ENCODE peak calls at places on chromosomes 16 and 17, in seven cellular contexts. O is GM23248, F is body of pancreas, G is heart left ventricle, Q is keratinocyte, R is uterus, Y is ovary. S is an unnamed sample. For H3K4me1, the result is how much of the 10 kb centered on the place peaks cover.

GRCh38 chr17:74012465-74012864 is 191.0 kb upstream of the RPL38 start:
- DNase-seq in O (no peak), F (no peak), G (no peak), Q (no peak), R (no peak), Y (no peak), S (no peak)

GRCh38 chr17:9924735-9925191 is 19.7 kb upstream of the RCVRN start:
- DNase-seq in O (peak), F (no peak), G (no peak), Q (peak), R (no peak), Y (peak), S (peak)

GRCh38 chr16:89489731-89490385 is 503 bp downstream of the ANKRD11 start:
- DNase-seq in O (no peak), F (no peak), G (no peak), Q (no peak), R (peak), Y (peak), S (no peak)

GRCh38 chr16:31411024-31411845 is 16.9 kb downstream of the COX6A2 start:
- DNase-seq in O (peak), F (no peak), G (no peak), Q (no peak), R (no peak), Y (no peak), S (no peak)

GRCh38 chr16:75099738-75100615 is 16.6 kb downstream of the LDHD start:
- DNase-seq in O (no peak), F (no peak), G (peak), Q (no peak), R (no peak), Y (no peak), S (no peak)

GRCh38 chr17:59513934-59514841 is 51.2 kb upstream of the DHX40 start:
- DNase-seq in O (peak), F (peak), G (peak), Q (no peak), R (peak), Y (peak), S (peak)

GRCh38 chr16:5018791-5019190 is 14.9 kb downstream of the NAGPA start:
- DNase-seq in O (no peak), F (no peak), G (no peak), Q (no peak), R (no peak), Y (peak), S (peak)

GRCh38 chr17:31753011-31753410 is 106.0 kb downstream of the COPRS start:
- DNase-seq in O (no peak), F (no peak), G (no peak), Q (no peak), R (no peak), Y (no peak), S (no peak)

GRCh38 chr16:85083051-85083639 is 29.1 kb downstream of the CIBAR2 start:
- DNase-seq in O (no peak), F (no peak), G (no peak), Q (no peak), R (no peak), Y (no peak), S (no peak)

GRCh38 chr17:56440391-56440790 is 153.1 kb upstream of the NOG start:
- DNase-seq in O (peak), F (no peak), G (no peak), Q (no peak), R (no peak), Y (no peak), S (no peak)

GRCh38 chr16:53768593-53768992 is 64.6 kb downstream of the FTO start:
- DNase-seq in O (peak), F (no peak), G (no peak), Q (no peak), R (no peak), Y (no peak), S (no peak)

GRCh38 chr16:64309398-64310110 is 812.3 kb downstream of the CDH11 start:
- DNase-seq in O (no peak), F (no peak), G (no peak), Q (no peak), R (no peak), Y (no peak), S (no peak)

GRCh38 chr16:88387941-88388627 is 5.3 kb downstream of the ZNF469 start:
- DNase-seq in O (peak), F (peak), G (peak), Q (peak), R (no peak), Y (no peak), S (peak)

GRCh38 chr17:40323731-40324650 is 15.0 kb downstream of the RARA start:
- DNase-seq in O (peak), F (peak), G (peak), Q (no peak), R (no peak), Y (peak), S (peak)

GRCh38 chr16:3515897-3516296 is 15.1 kb downstream of the CLUAP1 start:
- DNase-seq in O (no peak), F (no peak), G (no peak), Q (no peak), R (no peak), Y (no peak), S (no peak)

GRCh38 chr16:28202147-28202746 is 9.5 kb downstream of the XPO6 start:
- DNase-seq in O (no peak), F (no peak), G (no peak), Q (no peak), R (no peak), Y (no peak), S (no peak)

GRCh38 chr16:3945751-3946603 is 65.5 kb upstream of the CREBBP start:
- DNase-seq in O (peak), F (peak), G (peak), Q (no peak), R (no peak), Y (peak), S (peak)

GRCh38 chr17:40341808-40342574 is 22.5 kb downstream of the GJD3 start:
- DNase-seq in O (peak), F (peak), G (peak), Q (no peak), R (peak), Y (peak), S (peak)

GRCh38 chr16:8931864-8932263 is 31.8 kb downstream of the USP7 start:
- DNase-seq in O (peak), F (peak), G (peak), Q (no peak), R (peak), Y (peak), S (peak)

GRCh38 chr16:86725401-86725800 is 147.1 kb downstream of the FOXL1 start:
- DNase-seq in O (peak), F (no peak), G (no peak), Q (no peak), R (no peak), Y (no peak), S (no peak)

GRCh38 chr17:58338907-58339774 is 10.5 kb upstream of the TSPOAP1 start:
- DNase-seq in O (peak), F (no peak), G (peak), Q (no peak), R (no peak), Y (peak), S (no peak)

GRCh38 chr16:57725976-57726375 is 9.6 kb upstream of the KATNB1 start:
- DNase-seq in O (no peak), F (no peak), G (no peak), Q (no peak), R (no peak), Y (no peak), S (no peak)

GRCh38 chr16:67404740-67405226 is 11.5 kb upstream of the TPPP3 start:
- DNase-seq in O (no peak), F (peak), G (no peak), Q (peak), R (no peak), Y (no peak), S (no peak)

GRCh38 chr16:48292452-48292851 is 45.1 kb upstream of the ABCC11 start:
- DNase-seq in O (no peak), F (no peak), G (no peak), Q (no peak), R (no peak), Y (no peak), S (no peak)

GRCh38 chr16:56513972-56514371 is 5.9 kb downstream of the BBS2 start:
- DNase-seq in O (peak), F (peak), G (peak), Q (no peak), R (peak), Y (no peak), S (peak)

GRCh38 chr16:31451681-31452351 is 7.5 kb upstream of the ARMC5 start:
- DNase-seq in O (peak), F (peak), G (peak), Q (no peak), R (peak), Y (peak), S (peak)

GRCh38 chr17:48542114-48542955 is 2.6 kb downstream of the HOXB2 start:
- DNase-seq in O (peak), F (no peak), G (no peak), Q (no peak), R (no peak), Y (no peak), S (peak)

GRCh38 chr17:7929158-7930029 is at the start of gene KCNAB3:
- DNase-seq in O (peak), F (peak), G (no peak), Q (no peak), R (peak), Y (peak), S (peak)

GRCh38 chr16:83928341-83929055 is 24.5 kb upstream of the OSGIN1 start:
- DNase-seq in O (peak), F (no peak), G (no peak), Q (no peak), R (no peak), Y (no peak), S (no peak)
- H3K27ac ChIP-seq in O (peak), F (no peak), G (no peak), Q (no peak), R (no peak), Y (no peak), S (no peak)

GRCh38 chr17:46817151-46817900 is 1.2 kb downstream of the WNT3 start:
- DNase-seq in O (no peak), F (no peak), G (no peak), Q (no peak), R (no peak), Y (no peak), S (no peak)
- H3K4me1 ChIP-seq in O (under half), F (under half), G (under half), Q (under half), R (under half), Y (under half), S (under half)

DNA sequence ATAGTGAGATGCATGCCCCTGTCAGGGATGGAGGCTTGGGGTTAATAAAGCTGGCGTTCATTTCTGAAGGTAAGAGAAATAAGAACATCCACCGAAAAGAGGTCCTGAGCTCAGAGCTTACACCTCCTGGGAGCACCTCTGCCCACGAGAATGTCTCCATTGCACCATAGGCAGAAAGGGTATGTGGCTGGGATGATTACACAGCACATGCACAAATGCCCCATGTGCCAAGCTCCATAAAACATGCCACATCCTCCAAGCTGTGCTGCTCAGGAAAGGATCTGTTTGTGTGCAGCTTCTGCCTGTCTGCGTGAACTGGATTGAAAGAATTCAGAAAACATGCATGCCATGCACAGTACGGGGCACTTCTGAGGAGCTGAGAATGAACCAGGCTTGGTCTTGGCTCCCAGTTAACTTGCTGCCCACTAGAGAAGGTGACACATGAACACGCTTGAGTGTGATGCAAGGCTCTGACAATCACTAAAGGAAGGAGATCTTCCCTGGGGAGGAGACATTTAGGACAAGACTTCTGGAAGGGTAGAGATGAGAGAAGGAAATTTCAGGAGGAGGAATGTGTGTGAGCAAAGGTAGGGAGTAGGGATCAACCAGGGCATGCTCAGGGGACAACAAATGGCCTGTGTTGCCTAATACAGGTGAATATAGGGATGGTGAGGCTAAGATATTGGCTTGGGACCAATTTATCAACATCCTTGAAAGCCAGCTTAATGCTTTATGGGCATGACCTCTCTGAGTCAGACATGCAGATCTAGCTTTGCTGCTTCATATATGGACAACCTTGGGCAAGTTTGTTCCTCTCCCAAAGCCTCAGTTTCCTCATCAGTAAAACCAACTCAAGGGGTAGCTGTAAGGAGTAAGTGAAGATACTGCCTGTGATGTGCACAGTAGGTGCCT is 32.0 kb upstream of the SMPD3 start:
- DNase-seq in O (no peak), F (no peak), G (no peak), Q (no peak), R (no peak), Y (no peak), S (no peak)
- H3K27ac ChIP-seq in O (no peak), F (no peak), G (no peak), Q (no peak), R (no peak), Y (no peak), S (no peak)

GRCh38 chr17:41973457-41973856 is 6.9 kb downstream of the CNP start:
- DNase-seq in O (no peak), F (peak), G (peak), Q (no peak), R (no peak), Y (peak), S (no peak)

GRCh38 chr17:41974658-41975057 is 8.1 kb downstream of the CNP start:
- DNase-seq in O (no peak), F (no peak), G (peak), Q (no peak), R (no peak), Y (peak), S (no peak)

GRCh38 chr17:41974031-41974430 is 7.4 kb downstream of the CNP start:
- DNase-seq in O (no peak), F (no peak), G (peak), Q (no peak), R (no peak), Y (peak), S (no peak)

GRCh38 chr17:41976142-41976768 is 9.7 kb downstream of the CNP start:
- DNase-seq in O (peak), F (no peak), G (no peak), Q (no peak), R (no peak), Y (peak), S (peak)

DNA sequence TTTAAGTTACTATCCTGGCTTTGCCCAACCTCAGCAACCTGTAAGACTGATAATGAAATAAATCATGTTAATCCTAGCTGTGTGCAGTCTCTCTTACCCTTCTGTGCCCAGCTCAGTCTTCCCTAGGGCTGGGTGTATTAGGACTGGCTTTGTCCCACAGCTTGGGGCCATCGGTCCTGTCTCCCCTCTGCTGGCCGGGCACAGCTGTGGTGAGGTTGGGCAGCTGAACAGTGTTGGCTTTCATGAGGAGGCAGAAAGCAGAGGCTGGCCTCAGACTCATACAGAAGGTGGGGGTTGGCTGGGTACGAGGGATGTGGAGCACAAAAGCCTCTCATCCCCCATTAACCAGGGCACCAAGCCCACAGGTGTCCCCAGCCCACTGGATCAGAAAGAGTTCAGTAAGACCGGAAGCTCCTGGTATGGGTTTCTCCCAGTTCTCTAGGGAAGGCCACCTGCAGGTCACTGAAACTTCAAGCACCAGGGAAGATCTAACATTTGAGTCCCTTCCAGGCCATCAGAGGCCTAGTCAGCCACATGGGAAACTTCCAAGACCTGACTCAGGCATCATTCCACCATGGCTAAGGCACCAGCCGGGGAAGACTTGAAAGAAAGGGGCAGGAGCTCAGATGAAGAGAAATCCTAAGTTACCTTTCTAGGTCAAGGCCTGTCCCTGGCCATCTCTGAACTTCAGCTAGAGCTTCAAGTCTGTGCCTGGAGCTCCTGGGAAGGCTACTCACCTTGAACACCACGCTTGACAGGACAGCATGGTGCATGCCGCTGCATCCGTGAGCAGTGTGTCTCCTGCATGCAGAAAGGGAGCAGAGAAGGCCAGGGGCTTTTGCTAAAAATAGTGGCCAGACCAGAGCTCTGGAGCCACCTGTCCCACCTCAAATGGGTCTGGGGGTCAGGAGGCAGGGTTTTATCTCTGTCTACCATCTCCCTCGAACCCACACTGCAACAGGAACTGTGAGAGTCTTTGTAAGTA is 8.8 kb downstream of the CNP start:
- DNase-seq in O (peak), F (no peak), G (peak), Q (no peak), R (no peak), Y (no peak), S (no peak)
- H3K4me1 ChIP-seq in O (under half), F (under half), G (under half), Q (under half), R (under half), Y (under half), S (under half)

DNA sequence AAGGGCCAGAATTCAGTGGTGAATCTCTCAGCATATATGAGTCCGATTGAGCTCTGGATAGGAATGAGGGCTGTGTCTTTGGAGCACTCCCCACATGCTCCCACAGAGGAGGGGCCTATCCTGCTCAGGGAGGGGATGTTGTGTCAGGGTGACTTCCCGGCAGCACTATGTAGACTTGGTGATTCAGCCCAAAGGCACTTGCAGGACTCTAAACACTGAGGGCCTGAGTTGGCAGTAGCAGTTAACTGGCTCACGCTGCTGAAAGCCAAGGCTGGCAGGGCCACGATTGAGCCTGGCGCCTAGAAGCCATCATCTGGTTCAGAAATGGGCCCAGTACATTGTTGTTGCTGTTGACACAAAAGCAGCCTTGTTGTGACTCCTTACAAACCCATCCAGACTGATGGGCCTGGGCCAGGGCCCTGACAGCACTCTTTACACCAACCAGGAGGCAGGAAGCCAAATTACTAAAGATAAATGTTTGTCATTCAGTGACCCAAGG is 31.9 kb downstream of the NMT1 start:
- DNase-seq in O (peak), F (peak), G (peak), Q (peak), R (peak), Y (peak), S (peak)
- H3K27ac ChIP-seq in O (peak), F (no peak), G (peak), Q (peak), R (peak), Y (peak), S (peak)

DNA sequence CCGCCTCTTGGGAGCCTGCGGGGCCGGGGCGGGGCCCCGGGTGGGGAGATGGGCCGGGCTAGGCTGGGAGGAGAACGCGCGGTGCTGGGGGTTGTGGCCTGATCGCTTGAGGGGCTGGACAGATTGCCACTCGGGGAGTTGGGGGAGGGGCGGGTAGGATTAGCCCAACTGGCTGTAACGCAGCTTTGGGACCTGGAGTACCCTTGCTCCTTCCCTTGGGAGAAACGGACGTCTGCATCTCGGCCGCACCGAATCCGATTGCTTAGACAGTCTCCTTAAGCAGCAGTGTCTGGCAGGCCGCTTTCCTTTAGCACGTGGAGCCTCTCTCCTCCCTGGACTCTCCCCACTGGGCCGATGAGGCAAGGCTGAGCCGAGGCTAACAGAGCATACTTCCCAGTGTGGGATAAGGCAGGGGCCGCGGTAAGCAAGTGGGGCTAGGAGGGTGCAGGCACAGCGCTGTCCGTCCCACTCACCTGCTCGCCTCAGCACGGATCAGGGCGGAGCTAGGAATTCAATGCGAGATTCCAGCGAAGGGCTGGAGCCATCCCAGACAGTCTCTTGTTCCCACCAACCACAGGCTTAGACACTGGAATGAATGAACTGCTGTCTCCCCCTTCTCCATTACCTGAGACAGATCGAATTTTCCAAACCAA is 540 bp upstream of the ACLY start:
- DNase-seq in O (no peak), F (no peak), G (no peak), Q (peak), R (no peak), Y (no peak), S (peak)
- H3K4me1 ChIP-seq in O (under half), F (under half), G (under half), Q (under half), R (under half), Y (under half), S (under half)

GRCh38 chr17:81470944-81471803 is 41.4 kb downstream of the ACTG1 start:
- DNase-seq in O (peak), F (no peak), G (no peak), Q (no peak), R (no peak), Y (no peak), S (no peak)
- H3K27ac ChIP-seq in O (peak), F (no peak), G (no peak), Q (no peak), R (peak), Y (no peak), S (no peak)